ENCODE peak calls at places on chromosomes 1 and 21, in four cellular contexts. P is right lobe of liver, O is right cardiac atrium, E is thoracic aorta. M is an unnamed sample. For H3K27me3 and H3K4me1, the result is how much of the 10 kb centered on the place peaks cover.

GRCh38 chr1:245301162-245301580 is 146.4 kb downstream of the KIF26B start:
- DNase-seq in E (no peak), P (no peak), O (peak), M (no peak)

GRCh38 chr21:38208118-38208517 is 48.7 kb upstream of the KCNJ15 start:
- DNase-seq in O (peak), E (no peak), P (no peak), M (no peak)

GRCh38 chr1:169472759-169473158 is 13.0 kb downstream of the SLC19A2 start:
- DNase-seq in O (no peak), E (no peak), P (no peak), M (no peak)

GRCh38 chr1:205324781-205325180 is 3.2 kb upstream of the NUAK2 start:
- DNase-seq in P (no peak), E (no peak), O (no peak), M (no peak)

GRCh38 chr21:17612023-17612564 is 607 bp downstream of the BTG3 start:
- DNase-seq in P (peak), E (no peak), O (peak), M (peak)

GRCh38 chr1:168455764-168456163 is 88.0 kb downstream of the XCL2 start:
- DNase-seq in E (no peak), O (no peak), P (no peak), M (no peak)

GRCh38 chr1:209417761-209418160 is 165.8 kb upstream of the CAMK1G start:
- DNase-seq in P (no peak), O (no peak), E (no peak), M (no peak)

GRCh38 chr1:160761886-160762285 is 22.8 kb downstream of the SLAMF7 start:
- DNase-seq in P (no peak), E (no peak), O (no peak), M (no peak)

GRCh38 chr1:174966000-174966572 is 33.7 kb upstream of the CACYBP start:
- DNase-seq in O (no peak), E (no peak), P (no peak), M (no peak)

GRCh38 chr1:108678696-108679095 is 13.4 kb upstream of the PRPF38B start:
- DNase-seq in E (no peak), P (no peak), O (no peak), M (peak)

GRCh38 chr1:225762444-225762843 is 15.2 kb upstream of the SRP9 start:
- DNase-seq in O (no peak), P (no peak), E (no peak), M (no peak)

GRCh38 chr21:31647650-31648049 is 11.8 kb upstream of the SOD1 start:
- DNase-seq in P (no peak), E (no peak), O (no peak), M (no peak)

GRCh38 chr1:6491480-6491962 is at the start of gene PLEKHG5:
- DNase-seq in E (no peak), O (no peak), P (no peak), M (no peak)

GRCh38 chr1:153548722-153549695 is at the start of gene S100A3:
- DNase-seq in E (no peak), O (peak), P (no peak), M (peak)

GRCh38 chr1:94741956-94742355 is 78.2 kb upstream of the SLC44A3 start:
- DNase-seq in P (no peak), E (no peak), O (no peak), M (no peak)
- H3K27ac ChIP-seq in P (no peak), E (no peak), O (no peak), M (no peak)

DNA sequence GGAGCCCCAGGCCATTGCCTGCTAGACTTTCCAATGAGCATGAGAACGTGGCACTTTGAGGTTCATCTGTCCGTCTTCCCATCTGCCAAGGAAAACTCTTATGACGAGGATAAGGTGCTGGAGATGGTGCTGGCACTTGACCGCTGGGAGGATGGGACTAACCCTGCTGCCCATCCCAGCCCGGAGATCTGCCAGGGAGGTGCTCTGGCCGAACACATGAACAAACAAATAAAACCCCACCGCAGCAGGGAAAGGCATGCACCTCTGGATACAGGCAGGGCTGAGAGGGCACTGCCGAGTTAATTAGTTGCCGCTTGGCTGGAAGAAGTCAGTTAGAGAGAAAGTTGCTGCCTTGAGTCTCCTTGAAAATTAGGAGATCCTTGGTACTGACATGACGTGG is 308.4 kb downstream of the AJAP1 start:
- DNase-seq in O (no peak), E (no peak), P (no peak), M (no peak)
- H3K27me3 ChIP-seq in O (under half), E (under half), P (under half), M (under half)

DNA sequence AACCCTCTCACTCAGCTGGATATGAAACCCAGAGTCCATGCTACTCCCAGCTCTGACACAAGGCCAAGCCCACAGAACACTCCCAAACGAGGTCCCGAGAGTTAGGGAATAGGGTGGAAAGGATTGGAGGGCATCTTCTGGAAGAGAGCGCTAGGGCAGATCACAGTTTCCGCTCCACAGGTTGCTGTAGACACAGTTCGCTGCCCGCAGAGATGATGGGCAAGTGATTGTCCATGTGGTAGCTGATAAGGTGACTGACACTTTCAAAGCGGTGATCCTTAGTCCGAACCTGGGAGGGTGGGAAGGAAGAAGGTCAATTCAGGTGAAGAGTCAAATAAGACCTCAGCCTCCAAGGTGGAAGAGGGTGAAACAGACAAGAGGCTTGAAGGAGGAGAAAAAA is 2.1 kb upstream of the PYGO2 start:
- DNase-seq in P (no peak), O (no peak), E (no peak), M (no peak)
- H3K4me1 ChIP-seq in P (under half), O (under half), E (under half), M (under half)

GRCh38 chr1:1847061-1847460 is 43.8 kb downstream of the GNB1 start:
- DNase-seq in P (no peak), O (no peak), E (no peak), M (no peak)
- H3K27ac ChIP-seq in P (no peak), O (peak), E (peak), M (no peak)

GRCh38 chr21:33061233-33061632 is 8.7 kb upstream of the OLIG1 start:
- DNase-seq in E (no peak), P (no peak), O (no peak), M (no peak)

GRCh38 chr21:33058468-33059318 is 11.2 kb upstream of the OLIG1 start:
- DNase-seq in P (peak), O (peak), E (no peak), M (no peak)

GRCh38 chr21:33063365-33063883 is 6.5 kb upstream of the OLIG1 start:
- DNase-seq in P (no peak), O (no peak), E (no peak), M (no peak)

GRCh38 chr21:33057385-33057940 is 12.5 kb upstream of the OLIG1 start:
- DNase-seq in P (no peak), E (no peak), O (no peak), M (no peak)

DNA sequence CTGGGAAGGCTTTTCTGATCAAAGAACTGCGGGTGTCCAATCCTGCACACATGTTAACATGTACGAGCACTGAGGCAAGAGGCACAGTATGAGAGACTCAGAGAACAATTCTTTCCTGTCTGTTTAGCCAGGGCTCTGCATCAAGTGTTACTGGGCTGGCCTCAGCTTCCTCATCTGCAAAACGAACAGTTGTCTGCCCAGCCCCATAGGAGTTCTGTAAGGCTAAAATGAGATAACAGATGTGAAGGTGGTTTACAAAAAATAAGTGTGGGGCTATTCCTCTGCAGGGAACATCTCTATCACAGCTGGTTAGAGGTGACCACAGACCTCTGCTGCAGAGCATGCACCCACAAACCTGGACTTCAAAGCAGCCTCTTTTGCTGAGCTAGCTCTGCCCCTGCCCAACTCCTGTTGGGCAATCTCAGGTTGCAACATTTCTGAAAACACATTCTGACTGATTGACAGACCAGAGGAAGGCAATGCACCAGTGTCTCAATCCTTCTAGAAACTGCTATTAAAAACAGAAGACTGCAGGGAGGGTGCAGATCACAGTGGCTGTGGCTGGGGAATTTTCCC is 10.5 kb upstream of the OLIG1 start:
- DNase-seq in P (peak), O (no peak), E (no peak), M (no peak)
- H3K27me3 ChIP-seq in P (under half), O (under half), E (under half), M (half or more)